ENCODE peak calls at places on chromosomes 11 and 22, in four cellular contexts. W is activated T-helper 1 cell treated with anti-CD3 and anti-CD28 coated beads, Interleukin-12 subunit alpha, Interleukin-12 subunit beta, Interleukin-2, Interleukin-4 antibody, amounts not matched to agents 30 ng/mL and 10 ng/mL and 1 ng/mL, durations not matched to agents 14 hours and 24 hours and 36 hours; D is stimulated activated CD8-positive, alpha-beta memory T cell treated with anti-CD3 and anti-CD28 coated beads, Interleukin-7, amount 100 ng/mL, for 1 hour; S is substantia nigra. F is an unnamed sample.

GRCh38 chr11:115941481-115941993 is 437.3 kb upstream of the CADM1 start:
- DNase-seq in W (no peak), D (no peak), S (peak; percentile 19), F (no peak)

GRCh38 chr11:128904872-128905344 is 13.8 kb downstream of the KCNJ5 start:
- DNase-seq in W (no peak), D (no peak), S (no peak), F (peak; percentile 32)

GRCh38 chr22:25122136-25122764 is 77.4 kb upstream of the CRYBB3 start:
- DNase-seq in W (no peak), D (no peak), S (no peak), F (no peak)

GRCh38 chr22:35622132-35622913 is 5.2 kb upstream of the MB start:
- DNase-seq in W (no peak), D (no peak), S (peak; percentile 45), F (no peak)

GRCh38 chr22:27504360-27504759 is 297.2 kb downstream of the MN1 start:
- DNase-seq in W (no peak), D (no peak), S (no peak), F (no peak)

GRCh38 chr22:48937032-48937639 is 890.5 kb downstream of the BRD1 start:
- DNase-seq in W (no peak), D (no peak), S (no peak), F (no peak)

GRCh38 chr11:31809857-31810778 is 1.0 kb downstream of the PAX6 start:
- DNase-seq in W (no peak), D (no peak), S (no peak), F (no peak)

GRCh38 chr22:40544758-40545157 is 91.8 kb downstream of the MRTFA start:
- DNase-seq in W (no peak), D (no peak), S (no peak), F (no peak)

GRCh38 chr22:42292726-42293520 is 22.5 kb upstream of the TCF20 start:
- DNase-seq in W (no peak), D (no peak), S (no peak), F (no peak)

GRCh38 chr11:45089251-45089650 is 57.2 kb upstream of the PRDM11 start:
- DNase-seq in W (no peak), D (no peak), S (peak; percentile 30), F (no peak)

GRCh38 chr22:38762607-38763006 is 6.8 kb upstream of the SUN2 start:
- DNase-seq in W (no peak), D (no peak), S (no peak), F (no peak)

GRCh38 chr11:1570001-1570453 is 2.0 kb downstream of the DUSP8 start:
- DNase-seq in W (no peak), D (no peak), S (no peak), F (no peak)

GRCh38 chr11:122954455-122954854 is 27.2 kb downstream of the BSX start:
- DNase-seq in W (no peak), D (no peak), S (no peak), F (no peak)

GRCh38 chr11:116558504-116559252 is 214.1 kb downstream of the BUD13 start:
- DNase-seq in W (no peak), D (no peak), S (no peak), F (no peak)

GRCh38 chr11:74677131-74677530 is 54.1 kb downstream of the CHRDL2 start:
- DNase-seq in W (no peak), D (no peak), S (no peak), F (no peak)

GRCh38 chr22:44972363-44973083 is 37.3 kb downstream of the PHF21B start:
- DNase-seq in W (no peak), D (no peak), S (peak; percentile 27), F (no peak)